ENCODE peak calls at places on chromosomes 12 and 14, in seven cellular contexts. G, S, P, I, Q, L and A are unnamed samples.
A peak's percentile ranks its signal among the peaks of the same experiment; 100 is the strongest.

GRCh38 chr12:126869644-126870043 is 1397.3 kb upstream of the TMEM132C start:
- DNase-seq in P (no peak), G (no peak), I (no peak), L (no peak), S (no peak), Q (no peak), A (no peak)

GRCh38 chr12:108838194-108839010 is 19.0 kb downstream of the SSH1 start:
- DNase-seq in S (peak; percentile 92), L (peak; percentile 82), Q (peak; percentile 100), P (peak; percentile 64), I (peak; percentile 100), G (peak; percentile 100), A (no peak)

GRCh38 chr14:74620497-74620921 is 8.5 kb upstream of the LTBP2 start:
- DNase-seq in G (peak; percentile 82), S (no peak), P (no peak), Q (peak; percentile 95), I (peak; percentile 97), L (no peak), A (no peak)

GRCh38 chr14:97785495-97785894 is 988.3 kb downstream of the VRK1 start:
- DNase-seq in S (no peak), G (no peak), Q (no peak), P (no peak), L (no peak), I (no peak), A (no peak)

GRCh38 chr12:13234045-13234641 is 37.6 kb downstream of the EMP1 start:
- DNase-seq in L (peak; percentile 27), G (peak; percentile 81), I (peak; percentile 86), P (no peak), Q (peak; percentile 70), S (no peak), A (peak; percentile 32)

GRCh38 chr12:104345234-104346066 is 41.9 kb downstream of the EID3 start:
- DNase-seq in S (no peak), P (no peak), I (no peak), G (no peak), Q (no peak), L (no peak), A (no peak)

GRCh38 chr12:43444940-43445564 is 107.0 kb downstream of the ADAMTS20 start:
- DNase-seq in Q (peak; percentile 59), G (peak; percentile 84), I (peak; percentile 85), P (peak; percentile 12), L (peak; percentile 18), S (no peak), A (peak; percentile 68)

GRCh38 chr14:71168564-71168963 is 261.3 kb downstream of the PCNX1 start:
- DNase-seq in Q (no peak), I (no peak), G (no peak), S (no peak), P (no peak), L (no peak), A (no peak)

GRCh38 chr12:55818140-55818728 is 393 bp downstream of the ORMDL2 start:
- DNase-seq in G (no peak), L (no peak), S (no peak), P (no peak), Q (no peak), I (no peak), A (no peak)

GRCh38 chr12:97556201-97556824 is 93.7 kb downstream of the RMST start:
- DNase-seq in I (no peak), Q (no peak), L (no peak), S (no peak), P (no peak), G (peak; percentile 45), A (peak; percentile 28)

GRCh38 chr14:97178781-97179180 is 381.6 kb downstream of the VRK1 start:
- DNase-seq in S (no peak), P (no peak), G (no peak), L (no peak), Q (no peak), I (no peak), A (no peak)

GRCh38 chr12:78671295-78671694 is 193.3 kb upstream of the SYT1 start:
- DNase-seq in Q (peak; percentile 96), G (peak; percentile 97), S (no peak), I (peak; percentile 11), P (no peak), L (no peak), A (no peak)

GRCh38 chr14:33375781-33376180 is 437.1 kb downstream of the NPAS3 start:
- DNase-seq in P (no peak), I (no peak), S (no peak), G (peak; percentile 77), L (no peak), Q (no peak), A (no peak)